ENCODE peak calls at places on chromosome 11, in four cellular contexts. Q is Peyer's patch, F is lung microvascular endothelial cell, G is NCI-H82. C is an unnamed sample.

GRCh38 chr11:95671768-95672167 is 117.8 kb downstream of the FAM76B start:
- DNase-seq in Q (no peak), F (no peak), G (no peak), C (no peak)

GRCh38 chr11:33682019-33682418 is 18.6 kb downstream of the C11orf91 start:
- DNase-seq in Q (no peak), F (no peak), G (no peak), C (no peak)

GRCh38 chr11:132620423-132620822 is 911.9 kb downstream of the OPCML start:
- DNase-seq in Q (no peak), F (peak; percentile 14), G (no peak), C (no peak)

GRCh38 chr11:32829680-32830412 is at the start of gene PRRG4:
- DNase-seq in Q (peak; percentile 87), F (peak; percentile 0), G (peak; percentile 8), C (no peak)

GRCh38 chr11:116335078-116335477 is 437.7 kb downstream of the BUD13 start:
- DNase-seq in Q (no peak), F (no peak), G (no peak), C (no peak)

GRCh38 chr11:69708731-69709401 is 5.0 kb upstream of the FGF19 start:
- DNase-seq in Q (no peak), F (no peak), G (no peak), C (no peak)

GRCh38 chr11:72238040-72238450 is 5.9 kb downstream of the PHOX2A start:
- DNase-seq in Q (peak; percentile 75), F (peak; percentile 59), G (peak; percentile 61), C (no peak)

GRCh38 chr11:78886616-78887015 is 312.0 kb upstream of the NARS2 start:
- DNase-seq in Q (no peak), F (no peak), G (no peak), C (no peak)

GRCh38 chr11:75326439-75326810 is 25.0 kb downstream of the ARRB1 start:
- DNase-seq in Q (no peak), F (no peak), G (no peak), C (no peak)

GRCh38 chr11:45805305-45806071 is 539 bp downstream of the SLC35C1 start:
- DNase-seq in Q (no peak), F (peak; percentile 66), G (peak; percentile 76), C (no peak)

GRCh38 chr11:130528301-130528651 is 79.8 kb downstream of the ADAMTS15 start:
- DNase-seq in Q (no peak), F (peak; percentile 27), G (no peak), C (no peak)

GRCh38 chr11:67289226-67289650 is at the start of gene ANKRD13D:
- DNase-seq in Q (peak; percentile 73), F (no peak), G (no peak), C (no peak)

GRCh38 chr11:2207212-2207611 is 35.6 kb upstream of the TH start:
- DNase-seq in Q (peak; percentile 33), F (no peak), G (no peak), C (no peak)

GRCh38 chr11:116984186-116984585 is 114.0 kb downstream of the SIK3 start:
- DNase-seq in Q (no peak), F (no peak), G (no peak), C (no peak)

GRCh38 chr11:95230054-95231034 is 658 bp downstream of the SESN3 start:
- DNase-seq in Q (no peak), F (peak; percentile 7), G (peak; percentile 58), C (no peak)

GRCh38 chr11:2511421-2512369 is 66.9 kb downstream of the KCNQ1 start:
- DNase-seq in Q (peak; percentile 46), F (no peak), G (no peak), C (no peak)

GRCh38 chr11:67584205-67584880 is 731 bp downstream of the GSTP1 start:
- DNase-seq in Q (peak; percentile 86), F (peak; percentile 30), G (peak; percentile 30), C (peak; percentile 43)

GRCh38 chr11:104343578-104343977 is 179.6 kb upstream of the PDGFD start:
- DNase-seq in Q (no peak), F (peak; percentile 29), G (peak; percentile 1), C (no peak)

GRCh38 chr11:26230021-26230420 is 101.9 kb upstream of the ANO3 start:
- DNase-seq in Q (no peak), F (peak; percentile 1), G (no peak), C (no peak)

GRCh38 chr11:95067828-95068244 is 1.1 kb downstream of the SRSF8 start:
- DNase-seq in Q (no peak), F (peak; percentile 9), G (no peak), C (peak; percentile 73)

GRCh38 chr11:77374108-77374507 is 72.6 kb upstream of the GDPD4 start:
- DNase-seq in Q (no peak), F (no peak), G (peak; percentile 80), C (no peak)

GRCh38 chr11:9748361-9748970 is 84.6 kb downstream of the SWAP70 start:
- DNase-seq in Q (peak; percentile 64), F (peak; percentile 85), G (peak; percentile 64), C (peak; percentile 71)

GRCh38 chr11:85749287-85749834 is 61.6 kb downstream of the SYTL2 start:
- DNase-seq in Q (no peak), F (no peak), G (no peak), C (no peak)

GRCh38 chr11:12170984-12171383 is 60.6 kb downstream of the MICAL2 start:
- DNase-seq in Q (no peak), F (no peak), G (no peak), C (no peak)

GRCh38 chr11:60887531-60887930 is 18.9 kb downstream of the PRPF19 start:
- DNase-seq in Q (peak; percentile 68), F (peak; percentile 78), G (peak; percentile 45), C (no peak)

GRCh38 chr11:9082575-9082974 is 8.8 kb downstream of the SCUBE2 start:
- DNase-seq in Q (no peak), F (no peak), G (no peak), C (no peak)

GRCh38 chr11:85682330-85683305 is 3.4 kb downstream of the CCDC89 start:
- DNase-seq in Q (peak; percentile 60), F (peak; percentile 48), G (no peak), C (peak; percentile 77)

GRCh38 chr11:79431535-79431934 is 9.3 kb downstream of the TENM4 start:
- DNase-seq in Q (no peak), F (no peak), G (no peak), C (peak; percentile 35)

GRCh38 chr11:103407641-103408040 is 298.4 kb downstream of the DYNC2H1 start:
- DNase-seq in Q (no peak), F (no peak), G (peak; percentile 15), C (no peak)

GRCh38 chr11:18013790-18014507 is 1.1 kb upstream of the SERGEF start:
- DNase-seq in Q (no peak), F (no peak), G (peak; percentile 36), C (no peak)

GRCh38 chr11:2813968-2814367 is 71.6 kb downstream of the CDKN1C start:
- DNase-seq in Q (no peak), F (no peak), G (no peak), C (no peak)

GRCh38 chr11:47355283-47356128 is 3.0 kb upstream of the MYBPC3 start:
- DNase-seq in Q (peak; percentile 99), F (peak; percentile 90), G (peak; percentile 93), C (peak; percentile 88)

GRCh38 chr11:64996710-64997380 is at the start of gene BATF2:
- DNase-seq in Q (peak; percentile 84), F (peak; percentile 63), G (peak; percentile 92), C (peak; percentile 60)

GRCh38 chr11:65530157-65530496 is 5.2 kb downstream of the SCYL1 start:
- DNase-seq in Q (no peak), F (no peak), G (peak; percentile 16), C (no peak)

GRCh38 chr11:128501576-128502549 is 85.5 kb downstream of the ETS1 start:
- DNase-seq in Q (no peak), F (peak; percentile 66), G (peak; percentile 3), C (peak; percentile 74)